ENCODE peak calls at places on chromosomes 5 and 9, in five cellular contexts. D, L, U, F and C are unnamed samples.

GRCh38 chr9:134065720-134066419 is 2.0 kb downstream of the BRD3 start:
- DNase-seq in D (no peak), L (peak; percentile 16), U (peak; percentile 74), F (peak; percentile 48), C (peak; percentile 44)

GRCh38 chr9:32877103-32877502 is 93.8 kb downstream of the TMEM215 start:
- DNase-seq in D (peak; percentile 18), L (no peak), U (no peak), F (no peak), C (no peak)

GRCh38 chr9:120619751-120620655 is 40.0 kb upstream of the CDK5RAP2 start:
- DNase-seq in D (peak; percentile 75), L (no peak), U (peak; percentile 57), F (peak; percentile 58), C (peak; percentile 39)

GRCh38 chr5:11777096-11777495 is 127.2 kb downstream of the CTNND2 start:
- DNase-seq in D (no peak), L (no peak), U (no peak), F (no peak), C (no peak)

GRCh38 chr5:111551120-111551519 is 38.8 kb upstream of the STARD4 start:
- DNase-seq in D (no peak), L (no peak), U (no peak), F (no peak), C (no peak)

GRCh38 chr5:75670571-75670970 is 46.7 kb downstream of the POC5 start:
- DNase-seq in D (no peak), L (no peak), U (no peak), F (no peak), C (no peak)

GRCh38 chr5:1783214-1783551 is 16.5 kb downstream of the MRPL36 start:
- DNase-seq in D (peak; percentile 79), L (no peak), U (no peak), F (no peak), C (no peak)

GRCh38 chr5:139385061-139385889 is 2.2 kb upstream of the SLC23A1 start:
- DNase-seq in D (no peak), L (no peak), U (no peak), F (no peak), C (no peak)

GRCh38 chr5:33806736-33807442 is 84.9 kb downstream of the ADAMTS12 start:
- DNase-seq in D (no peak), L (no peak), U (no peak), F (no peak), C (no peak)

GRCh38 chr9:136847827-136848392 is 1.3 kb upstream of the PHPT1 start:
- DNase-seq in D (peak; percentile 91), L (peak; percentile 28), U (peak; percentile 85), F (peak; percentile 55), C (peak; percentile 52)

GRCh38 chr5:139245637-139246335 is 47.6 kb upstream of the SIL1 start:
- DNase-seq in D (no peak), L (no peak), U (no peak), F (no peak), C (no peak)

GRCh38 chr5:80249876-80250275 is 6.0 kb downstream of the SERINC5 start:
- DNase-seq in D (no peak), L (no peak), U (no peak), F (no peak), C (no peak)

GRCh38 chr5:80308526-80308925 is 11.3 kb upstream of the SPZ1 start:
- DNase-seq in D (no peak), L (no peak), U (no peak), F (no peak), C (no peak)

GRCh38 chr9:136049451-136050265 is 45.4 kb downstream of the NACC2 start:
- DNase-seq in D (no peak), L (no peak), U (peak; percentile 43), F (no peak), C (no peak)

GRCh38 chr5:136133416-136134383 is 1.1 kb downstream of the SMAD5 start:
- DNase-seq in D (peak; percentile 71), L (no peak), U (peak; percentile 55), F (no peak), C (peak; percentile 6)

GRCh38 chr9:124140941-124141568 is 116.7 kb upstream of the NEK6 start:
- DNase-seq in D (no peak), L (no peak), U (no peak), F (no peak), C (no peak)

GRCh38 chr5:109550077-109550476 is 139.7 kb upstream of the MAN2A1 start:
- DNase-seq in D (no peak), L (no peak), U (no peak), F (no peak), C (no peak)

GRCh38 chr9:15606667-15607472 is 54.0 kb downstream of the CCDC171 start:
- DNase-seq in D (peak; percentile 51), L (no peak), U (no peak), F (peak; percentile 64), C (peak; percentile 49)

GRCh38 chr5:116361171-116361967 is 213.3 kb downstream of the SEMA6A start:
- DNase-seq in D (peak; percentile 58), L (no peak), U (peak; percentile 56), F (no peak), C (no peak)

GRCh38 chr5:10624679-10625078 is 60.8 kb downstream of the ANKRD33B start:
- DNase-seq in D (no peak), L (no peak), U (no peak), F (no peak), C (no peak)

GRCh38 chr5:97071101-97071500 is 71.3 kb downstream of the LIX1 start:
- DNase-seq in D (no peak), L (no peak), U (peak; percentile 54), F (no peak), C (no peak)

GRCh38 chr9:79857188-79857587 is 285.4 kb downstream of the TLE4 start:
- DNase-seq in D (no peak), L (no peak), U (no peak), F (no peak), C (no peak)

GRCh38 chr9:129994947-129995346 is 48.0 kb downstream of the FNBP1 start:
- DNase-seq in D (no peak), L (no peak), U (no peak), F (no peak), C (no peak)

GRCh38 chr5:125298711-125299379 is 552.4 kb upstream of the ZNF608 start:
- DNase-seq in D (no peak), L (no peak), U (no peak), F (no peak), C (no peak)

GRCh38 chr5:72307573-72307967 is 12.5 kb downstream of the MRPS27 start:
- DNase-seq in D (no peak), L (no peak), U (no peak), F (no peak), C (no peak)

GRCh38 chr5:56671571-56671970 is 143.8 kb upstream of the MAP3K1 start:
- DNase-seq in D (no peak), L (no peak), U (no peak), F (no peak), C (no peak)

GRCh38 chr9:4584636-4585035 is 77.5 kb upstream of the PLPP6 start:
- DNase-seq in D (no peak), L (no peak), U (no peak), F (no peak), C (no peak)

GRCh38 chr5:66742083-66742895 is 146.1 kb downstream of the MAST4 start:
- DNase-seq in D (peak; percentile 23), L (no peak), U (no peak), F (no peak), C (no peak)

GRCh38 chr5:122896598-122897282 is 51.3 kb downstream of the SNX24 start:
- DNase-seq in D (no peak), L (no peak), U (no peak), F (no peak), C (no peak)

GRCh38 chr9:83340451-83340850 is 197.8 kb downstream of the FRMD3 start:
- DNase-seq in D (no peak), L (no peak), U (no peak), F (no peak), C (no peak)

GRCh38 chr9:127336086-127336485 is 60.9 kb upstream of the SLC2A8 start:
- DNase-seq in D (no peak), L (no peak), U (no peak), F (no peak), C (no peak)

GRCh38 chr9:68455436-68455835 is 85.2 kb downstream of the TMEM252 start:
- DNase-seq in D (no peak), L (no peak), U (no peak), F (no peak), C (no peak)

GRCh38 chr9:99433555-99433954 is 211.5 kb downstream of the SEC61B start:
- DNase-seq in D (peak; percentile 58), L (no peak), U (peak; percentile 60), F (no peak), C (no peak)

GRCh38 chr5:77133061-77133758 is 46.1 kb upstream of the ZBED3 start:
- DNase-seq in D (no peak), L (no peak), U (peak; percentile 80), F (no peak), C (no peak)

GRCh38 chr9:125410522-125410894 is 148.9 kb downstream of the GAPVD1 start:
- DNase-seq in D (no peak), L (no peak), U (no peak), F (no peak), C (no peak)

GRCh38 chr9:122220673-122221222 is 8.0 kb downstream of the LHX6 start:
- DNase-seq in D (no peak), L (no peak), U (no peak), F (no peak), C (no peak)

GRCh38 chr9:132042324-132042723 is 37.3 kb downstream of the MED27 start:
- DNase-seq in D (no peak), L (no peak), U (no peak), F (no peak), C (no peak)

GRCh38 chr5:83924891-83925290 is 204.2 kb upstream of the HAPLN1 start:
- DNase-seq in D (no peak), L (no peak), U (no peak), F (no peak), C (no peak)